ENCODE peak calls at places on chromosomes 6 and 20, in nine cellular contexts. T is HepG2, Q is H1, A is SK-N-SH, B is upper lobe of left lung, M is breast epithelium, G is sigmoid colon, X is transverse colon, W is HL-60. Z is an unnamed sample.

GRCh38 chr20:2066461-2067122 is 35.0 kb upstream of the STK35 start:
- DNase-seq in A (no peak), G (no peak), Q (no peak), X (no peak), B (no peak), M (no peak), T (peak), W (no peak), Z (no peak)

GRCh38 chr20:57432874-57433491 is 41.8 kb downstream of the RBM38 start:
- DNase-seq in X (peak), G (peak), B (peak), A (no peak), M (no peak), W (peak), T (no peak), Q (no peak), Z (no peak)

GRCh38 chr20:43583982-43584432 is 6.7 kb upstream of the IFT52 start:
- DNase-seq in T (peak), M (no peak), A (no peak), G (no peak), Q (no peak), X (peak), W (peak), B (peak), Z (no peak)

GRCh38 chr6:38391206-38391908 is 248.4 kb downstream of the BTBD9 start:
- DNase-seq in A (no peak), X (no peak), M (no peak), Q (no peak), W (no peak), G (no peak), T (no peak), B (no peak), Z (no peak)

GRCh38 chr6:158485411-158485810 is 74.5 kb upstream of the TMEM181 start:
- DNase-seq in W (no peak), G (no peak), M (no peak), Q (no peak), A (no peak), T (no peak), X (no peak), B (no peak), Z (no peak)

GRCh38 chr6:7201732-7202541 is 94.2 kb downstream of the RREB1 start:
- DNase-seq in A (no peak), B (peak), T (no peak), M (no peak), G (no peak), Q (no peak), X (peak), W (peak), Z (no peak)

GRCh38 chr6:17173071-17173470 is 71.2 kb downstream of the STMND1 start:
- DNase-seq in M (no peak), X (no peak), A (no peak), Q (no peak), G (no peak), W (no peak), T (no peak), B (no peak), Z (no peak)

GRCh38 chr6:13304580-13305255 is 23.6 kb downstream of the TBC1D7 start:
- DNase-seq in Q (peak), M (no peak), B (no peak), W (no peak), A (no peak), G (no peak), T (no peak), X (no peak), Z (no peak)

GRCh38 chr20:38725959-38726848 is 1.9 kb downstream of the SLC32A1 start:
- DNase-seq in T (peak), W (peak), B (no peak), A (peak), X (peak), M (no peak), Q (peak), G (no peak), Z (no peak)

GRCh38 chr6:74991573-74992332 is 214.1 kb downstream of the COL12A1 start:
- DNase-seq in B (no peak), A (no peak), T (no peak), W (no peak), X (no peak), M (no peak), Q (no peak), G (no peak), Z (no peak)

GRCh38 chr20:40511478-40511877 is 177.6 kb downstream of the MAFB start:
- DNase-seq in X (no peak), B (no peak), W (no peak), A (no peak), Q (no peak), T (no peak), G (peak), M (peak), Z (no peak)

GRCh38 chr6:23419046-23419445 is 707.0 kb upstream of the NRSN1 start:
- DNase-seq in X (no peak), T (no peak), G (no peak), A (no peak), W (no peak), B (no peak), Q (no peak), M (no peak), Z (no peak)

GRCh38 chr6:28224131-28225055 is 682 bp upstream of the ZSCAN9 start:
- DNase-seq in M (no peak), A (peak), Q (no peak), B (no peak), T (no peak), G (no peak), X (no peak), W (no peak), Z (no peak)

GRCh38 chr6:125843593-125843992 is 52.8 kb downstream of the NCOA7 start:
- DNase-seq in G (no peak), W (peak), Q (no peak), B (no peak), A (no peak), M (no peak), T (no peak), X (no peak), Z (no peak)

GRCh38 chr6:1802495-1803395 is 193.0 kb downstream of the FOXC1 start:
- DNase-seq in T (no peak), M (no peak), W (no peak), A (peak), B (no peak), G (no peak), Q (no peak), X (no peak), Z (peak)

GRCh38 chr20:35743693-35744491 is 1.8 kb upstream of the RBM39 start:
- DNase-seq in Q (no peak), X (no peak), A (no peak), B (no peak), W (peak), T (peak), M (peak), G (peak), Z (no peak)

GRCh38 chr20:17761612-17762011 is 61.8 kb downstream of the BANF2 start:
- DNase-seq in G (no peak), Q (no peak), W (no peak), T (no peak), B (no peak), X (no peak), A (peak), M (no peak), Z (no peak)

GRCh38 chr20:34301587-34302311 is 1.4 kb downstream of the AHCY start:
- DNase-seq in M (no peak), T (no peak), X (peak), G (no peak), Q (no peak), B (no peak), W (no peak), A (no peak), Z (no peak)

GRCh38 chr6:33728438-33728837 is 16.9 kb upstream of the UQCC2 start:
- DNase-seq in Q (no peak), W (no peak), B (no peak), T (no peak), G (no peak), X (no peak), M (no peak), A (no peak), Z (no peak)

GRCh38 chr6:87281426-87281825 is 41.0 kb upstream of the SMIM8 start:
- DNase-seq in T (no peak), M (no peak), G (no peak), Q (no peak), X (no peak), W (no peak), B (no peak), A (no peak), Z (no peak)

GRCh38 chr20:14700641-14700965 is 363.2 kb upstream of the FLRT3 start:
- DNase-seq in M (no peak), X (peak), A (no peak), B (no peak), Q (no peak), G (no peak), W (no peak), T (no peak), Z (no peak)

GRCh38 chr6:87900160-87900698 is 147.4 kb upstream of the SPACA1 start:
- DNase-seq in M (no peak), G (no peak), A (no peak), T (peak), X (no peak), B (no peak), W (peak), Q (no peak), Z (no peak)

GRCh38 chr6:8084586-8084985 is 17.8 kb downstream of the EEF1E1 start:
- DNase-seq in X (no peak), Q (no peak), B (no peak), A (no peak), M (no peak), W (no peak), G (no peak), T (peak), Z (no peak)

GRCh38 chr20:47529840-47530239 is 28.2 kb downstream of the NCOA3 start:
- DNase-seq in A (no peak), M (no peak), W (no peak), G (no peak), T (no peak), Q (no peak), B (no peak), X (no peak), Z (peak)

GRCh38 chr20:36432096-36432495 is 109.2 kb upstream of the MYL9 start:
- DNase-seq in M (no peak), G (no peak), Q (no peak), A (no peak), B (no peak), W (no peak), T (no peak), X (no peak), Z (no peak)

GRCh38 chr6:84575264-84575663 is 189.1 kb downstream of the TBX18 start:
- DNase-seq in G (no peak), B (no peak), W (peak), M (no peak), T (no peak), X (no peak), A (no peak), Q (no peak), Z (no peak)

GRCh38 chr20:47540443-47541354 is 39.0 kb downstream of the NCOA3 start:
- DNase-seq in A (no peak), T (peak), M (no peak), Q (no peak), W (peak), G (no peak), X (no peak), B (no peak), Z (no peak)

GRCh38 chr6:33861722-33862121 is 57.9 kb upstream of the MLN start:
- DNase-seq in M (no peak), A (no peak), T (no peak), G (no peak), B (no peak), Q (no peak), W (peak), X (no peak), Z (no peak)

GRCh38 chr6:145904391-145904790 is 59.8 kb downstream of the SHPRH start:
- DNase-seq in T (no peak), M (no peak), G (no peak), B (no peak), X (no peak), A (no peak), Q (no peak), W (peak), Z (no peak)

GRCh38 chr6:157033428-157034140 is 256.4 kb downstream of the ARID1B start:
- DNase-seq in B (no peak), A (no peak), M (no peak), W (no peak), T (no peak), Q (no peak), G (no peak), X (no peak), Z (no peak)
- H3K4me3 ChIP-seq in B (peak), A (peak), M (peak), W (no peak), T (no peak), Q (no peak), G (no peak), X (no peak), Z (peak)

DNA sequence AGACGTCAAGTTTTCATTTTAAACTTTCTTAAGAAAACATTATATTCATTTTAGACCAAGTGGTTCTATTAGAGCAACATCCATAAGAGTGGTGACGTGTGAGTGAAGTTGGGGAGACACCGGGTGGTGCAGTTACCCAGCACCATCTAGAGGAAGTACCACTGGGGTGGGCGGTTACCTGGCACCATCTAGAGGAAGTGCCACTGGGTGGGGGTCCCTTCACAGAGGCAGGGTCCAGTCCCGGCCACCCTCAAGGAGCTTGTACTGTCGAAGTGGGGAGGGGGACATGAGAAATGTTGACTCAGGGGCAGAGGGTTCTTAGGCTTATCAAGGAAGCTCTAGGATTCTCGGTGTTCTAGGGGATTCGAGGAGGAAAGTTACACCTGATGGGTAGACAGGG is 26.2 kb downstream of the PHACTR3 start:
- DNase-seq in Q (no peak), X (no peak), B (no peak), M (no peak), A (no peak), W (no peak), G (peak), T (no peak), Z (no peak)
- TF ChIP-seq POLR2AphosphoS5 in Q (no peak), X (no peak), B (no peak), M (no peak), A (no peak), W (no peak), G (no peak), T (no peak), Z (no peak)

GRCh38 chr20:44735816-44736169 is 9.9 kb upstream of the KCNK15 start:
- DNase-seq in A (no peak), W (no peak), X (no peak), M (no peak), Q (no peak), G (no peak), B (no peak), T (no peak), Z (no peak)

GRCh38 chr20:44737116-44737515 is 8.5 kb upstream of the KCNK15 start:
- DNase-seq in G (no peak), W (no peak), M (no peak), A (no peak), X (no peak), B (no peak), T (no peak), Q (no peak), Z (no peak)

GRCh38 chr20:44734938-44735337 is 10.7 kb upstream of the KCNK15 start:
- DNase-seq in A (no peak), B (no peak), G (no peak), T (no peak), M (no peak), W (no peak), X (no peak), Q (no peak), Z (no peak)

GRCh38 chr20:44738779-44739477 is 6.7 kb upstream of the KCNK15 start:
- DNase-seq in M (peak), B (peak), A (peak), W (peak), G (no peak), X (peak), T (peak), Q (peak), Z (no peak)

DNA sequence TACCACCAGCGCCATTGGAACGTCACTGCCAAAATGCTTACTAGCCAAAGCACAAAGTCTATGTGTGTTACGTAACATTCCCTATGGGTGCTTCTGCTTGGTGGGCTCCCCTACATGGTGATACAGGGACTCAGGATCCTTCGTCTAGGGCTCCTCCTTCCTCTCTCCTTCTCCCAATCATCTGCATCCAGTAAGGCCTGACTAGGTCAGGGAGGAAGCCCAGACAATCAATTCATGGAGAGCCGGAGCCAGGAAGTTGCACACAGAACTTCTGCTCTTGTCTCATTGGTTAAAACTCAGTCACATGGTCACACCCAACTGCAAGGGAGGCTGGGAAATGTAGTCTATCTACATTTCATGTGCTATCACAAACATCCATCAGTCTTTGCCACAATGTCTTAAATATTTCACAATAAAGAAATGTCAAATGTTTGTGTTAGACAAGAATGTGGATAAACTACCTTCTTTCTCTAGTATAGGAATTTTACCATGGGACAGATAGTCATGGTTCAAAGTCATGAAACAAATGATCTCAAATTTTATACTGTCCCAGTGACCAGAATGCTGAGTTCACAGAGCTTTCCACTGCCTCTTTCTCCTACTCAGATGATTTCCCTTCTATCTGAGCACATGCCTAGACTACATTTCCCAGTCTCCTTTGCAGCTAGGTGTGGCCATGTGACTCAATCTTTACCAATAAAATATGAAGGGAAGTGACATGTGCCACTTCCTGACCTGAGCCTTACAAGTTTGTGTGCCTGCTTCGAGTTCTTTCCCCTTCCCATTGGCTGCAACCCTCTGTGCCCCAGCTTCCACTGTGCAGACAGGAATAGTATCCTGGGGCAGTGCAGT is 9.3 kb upstream of the KCNK15 start:
- DNase-seq in B (peak), M (peak), T (peak), X (peak), Q (peak), G (peak), W (peak), A (no peak), Z (peak)
- H3K4me3 ChIP-seq in B (no peak), M (no peak), T (peak), X (no peak), Q (no peak), G (no peak), W (no peak), A (no peak), Z (peak)

DNA sequence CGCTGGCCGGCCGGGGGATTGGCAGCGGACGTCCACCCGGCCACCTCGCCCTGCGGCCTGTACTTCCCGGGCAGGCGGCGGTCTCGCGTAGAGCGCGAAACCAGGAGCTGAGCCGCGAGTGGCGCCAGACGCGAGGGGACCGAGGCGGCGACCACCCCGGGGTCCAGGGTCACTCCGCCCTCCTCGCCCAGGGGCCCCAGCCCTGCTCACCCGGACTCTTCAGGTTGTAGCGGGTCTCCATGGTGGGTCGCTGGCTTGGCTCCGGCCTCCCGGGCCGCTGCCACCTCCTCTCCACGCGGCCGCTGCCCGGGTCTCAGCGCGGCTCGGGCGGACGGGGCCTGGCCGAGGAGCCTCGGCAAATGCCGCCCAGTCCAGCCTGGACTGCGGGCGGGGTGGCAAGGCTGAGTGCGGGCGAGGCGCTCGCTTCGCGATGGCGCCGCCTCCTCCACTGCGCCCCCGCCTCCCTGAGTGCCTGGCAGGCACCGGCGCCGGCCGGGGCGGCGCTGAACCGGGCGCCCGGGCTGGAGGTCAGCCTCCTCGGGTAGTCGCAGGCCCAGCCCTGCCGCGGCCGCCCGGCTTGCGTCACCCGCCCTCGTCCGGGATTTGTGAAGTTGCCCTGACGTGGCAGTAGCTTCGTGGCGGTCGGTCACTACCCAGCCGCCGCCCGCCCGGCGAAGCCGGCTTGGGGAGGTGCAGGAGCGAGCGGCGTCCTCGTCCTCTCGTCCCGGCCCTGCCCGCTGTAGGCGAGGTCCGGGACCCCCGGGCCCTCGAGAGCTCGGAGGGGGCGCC is at the start of gene UBE2J1:
- DNase-seq in T (peak), B (peak), Q (peak), W (peak), X (peak), A (peak), M (peak), G (peak), Z (no peak)
- TF ChIP-seq POLR2AphosphoS5 in T (peak), B (peak), Q (peak), W (peak), X (peak), A (no peak), M (peak), G (peak), Z (peak)

DNA sequence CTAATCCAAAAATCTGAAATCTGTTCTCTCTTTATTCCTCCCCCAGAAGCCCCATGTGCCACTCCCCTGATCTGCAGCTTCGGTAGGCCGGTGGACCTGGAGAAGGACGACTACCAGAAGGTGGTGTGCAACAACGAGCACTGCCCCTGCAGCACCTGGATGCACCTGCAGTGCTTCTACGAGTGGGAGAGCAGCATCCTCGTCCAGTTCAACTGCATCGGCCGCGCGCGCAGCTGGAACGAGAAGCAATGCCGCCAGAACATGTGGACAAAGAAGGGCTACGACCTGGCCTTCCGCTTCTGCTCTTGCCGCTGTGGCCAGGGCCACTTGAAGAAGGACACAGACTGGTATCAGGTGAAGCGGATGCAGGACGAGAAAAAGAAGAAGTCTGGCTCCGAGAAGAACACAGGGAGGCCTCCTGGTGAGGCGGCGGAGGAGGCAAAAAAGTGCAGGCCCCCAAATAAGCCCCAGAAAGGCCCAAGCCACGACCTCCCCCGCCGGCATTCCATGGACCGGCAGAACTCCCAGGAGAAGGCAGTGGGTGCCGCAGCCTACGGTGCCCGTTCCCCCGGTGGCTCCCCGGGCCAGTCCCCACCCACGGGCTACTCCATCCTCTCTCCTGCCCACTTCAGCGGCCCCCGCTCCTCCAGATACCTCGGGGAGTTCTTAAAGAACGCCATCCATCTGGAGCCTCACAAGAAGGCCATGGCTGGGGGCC is 31.5 kb downstream of the HECA start:
- DNase-seq in B (no peak), W (no peak), M (no peak), A (no peak), T (no peak), Q (no peak), G (no peak), X (no peak), Z (no peak)
- H3K4me3 ChIP-seq in B (no peak), W (no peak), M (no peak), A (no peak), T (no peak), Q (no peak), G (no peak), X (no peak), Z (no peak)

DNA sequence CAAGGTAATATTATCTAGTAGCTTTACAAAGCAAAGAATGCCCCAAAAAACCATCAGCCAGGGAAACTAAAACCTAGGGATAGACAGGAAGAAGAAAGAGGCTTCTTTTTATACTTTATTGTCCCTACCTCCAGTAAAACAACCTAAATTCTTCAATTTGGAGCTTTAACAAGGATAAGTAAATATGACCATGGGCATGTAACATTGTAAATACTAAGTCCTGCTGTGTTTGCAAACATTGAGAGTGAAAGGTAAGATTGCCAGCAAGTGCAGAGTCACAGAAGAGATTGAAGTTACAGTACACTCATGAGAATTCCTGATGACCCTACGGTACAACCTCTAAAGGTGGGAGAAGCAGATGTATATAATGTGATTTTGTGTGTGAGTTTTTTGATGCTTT is 117.2 kb downstream of the FOXO3 start:
- DNase-seq in W (no peak), G (no peak), A (no peak), T (peak), Q (no peak), X (no peak), M (no peak), B (no peak), Z (no peak)
- TF ChIP-seq POLR2AphosphoS5 in W (no peak), G (no peak), A (no peak), T (no peak), Q (no peak), X (no peak), M (no peak), B (no peak), Z (no peak)